ENCODE peak calls at places on chromosome 2, in eight cellular contexts. O is K562; A is aorta; Q is CD8-positive, alpha-beta T cell; X is colonic mucosa; N is adipocyte; T is left lung; U is fibroblast of lung. S is an unnamed sample. For H3K4me1, the result is how much of the 10 kb centered on the place peaks cover.

GRCh38 chr2:12432985-12433640 is 283.6 kb upstream of the TRIB2 start:
- DNase-seq in O (no peak), A (no peak), Q (no peak), X (no peak), N (peak), T (no peak), U (no peak), S (no peak)

GRCh38 chr2:109171444-109172334 is 42.7 kb downstream of the SH3RF3 start:
- DNase-seq in O (no peak), A (peak), Q (no peak), X (peak), N (peak), T (peak), U (peak), S (no peak)

GRCh38 chr2:241675885-241676284 is 10.7 kb downstream of the DTYMK start:
- DNase-seq in O (no peak), A (no peak), Q (no peak), X (no peak), N (no peak), T (no peak), U (no peak), S (no peak)

GRCh38 chr2:237150831-237151230 is 65.1 kb downstream of the COPS8 start:
- DNase-seq in O (no peak), A (no peak), Q (no peak), X (no peak), N (no peak), T (no peak), U (no peak), S (no peak)

GRCh38 chr2:24459224-24459799 is 31.7 kb upstream of the NCOA1 start:
- DNase-seq in O (no peak), A (no peak), Q (no peak), X (no peak), N (no peak), T (no peak), U (no peak), S (no peak)

GRCh38 chr2:23492941-23493340 is 108.0 kb downstream of the KLHL29 start:
- DNase-seq in O (no peak), A (peak), Q (no peak), X (no peak), N (no peak), T (no peak), U (no peak), S (no peak)

GRCh38 chr2:11140492-11140891 is 14.8 kb upstream of the SLC66A3 start:
- DNase-seq in O (no peak), A (no peak), Q (no peak), X (no peak), N (peak), T (no peak), U (peak), S (no peak)

GRCh38 chr2:218745559-218746469 is 35.2 kb downstream of the TTLL4 start:
- DNase-seq in O (no peak), A (no peak), Q (no peak), X (no peak), N (peak), T (no peak), U (peak), S (no peak)

GRCh38 chr2:189267925-189268579 is 88.5 kb upstream of the COL5A2 start:
- DNase-seq in O (no peak), A (no peak), Q (no peak), X (no peak), N (peak), T (no peak), U (peak), S (no peak)

GRCh38 chr2:55923091-55923977 is at the start of gene EFEMP1:
- DNase-seq in O (no peak), A (peak), Q (no peak), X (peak), N (peak), T (peak), U (peak), S (no peak)

GRCh38 chr2:234873828-234874173 is 78.0 kb upstream of the SH3BP4 start:
- DNase-seq in O (no peak), A (no peak), Q (no peak), X (peak), N (peak), T (no peak), U (peak), S (no peak)

GRCh38 chr2:37342636-37343211 is 1.7 kb upstream of the QPCT start:
- DNase-seq in O (no peak), A (no peak), Q (no peak), X (no peak), N (no peak), T (no peak), U (no peak), S (no peak)

GRCh38 chr2:23526114-23526513 is 141.1 kb downstream of the KLHL29 start:
- DNase-seq in O (no peak), A (no peak), Q (no peak), X (no peak), N (no peak), T (no peak), U (no peak), S (no peak)

GRCh38 chr2:205696541-205697441 is 14.5 kb downstream of the NRP2 start:
- DNase-seq in O (no peak), A (no peak), Q (no peak), X (no peak), N (no peak), T (no peak), U (peak), S (no peak)

GRCh38 chr2:230665263-230665691 is 47.4 kb upstream of the CAB39 start:
- DNase-seq in O (no peak), A (no peak), Q (no peak), X (no peak), N (no peak), T (no peak), U (no peak), S (no peak)
- H3K4me1 ChIP-seq in O (under half), A (under half), Q (half or more), X (under half), N (under half), T (under half), U (under half), S (half or more)

DNA sequence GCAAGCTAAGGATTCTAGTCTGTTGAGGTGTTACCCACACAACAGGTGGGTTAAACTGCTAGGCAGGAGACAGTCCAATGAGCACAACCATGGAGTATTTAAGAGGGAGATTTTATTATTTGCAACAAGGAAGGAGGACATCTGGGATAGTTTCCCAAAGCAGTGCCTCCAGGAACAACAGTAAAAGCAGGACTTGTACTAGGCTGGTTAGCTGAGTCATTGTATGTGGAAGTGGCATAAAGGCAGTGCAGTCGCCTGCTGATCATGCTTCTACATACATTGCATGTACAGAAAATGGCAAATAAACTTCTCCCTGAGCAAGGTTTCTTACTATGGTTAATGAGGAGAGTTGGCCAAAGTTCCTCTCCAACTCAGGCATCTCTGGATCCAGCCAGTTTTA is 46.1 kb upstream of the CYTIP start:
- DNase-seq in O (no peak), A (no peak), Q (no peak), X (peak), N (no peak), T (no peak), U (no peak), S (no peak)
- H3K4me1 ChIP-seq in O (under half), A (under half), Q (under half), X (under half), N (under half), T (under half), U (under half), S (under half)

GRCh38 chr2:26968001-26968400 is 2.4 kb upstream of the MAPRE3 start:
- DNase-seq in O (no peak), A (no peak), Q (no peak), X (peak), N (no peak), T (no peak), U (peak), S (no peak)
- H3K4me1 ChIP-seq in O (under half), A (under half), Q (under half), X (under half), N (under half), T (under half), U (under half), S (under half)

DNA sequence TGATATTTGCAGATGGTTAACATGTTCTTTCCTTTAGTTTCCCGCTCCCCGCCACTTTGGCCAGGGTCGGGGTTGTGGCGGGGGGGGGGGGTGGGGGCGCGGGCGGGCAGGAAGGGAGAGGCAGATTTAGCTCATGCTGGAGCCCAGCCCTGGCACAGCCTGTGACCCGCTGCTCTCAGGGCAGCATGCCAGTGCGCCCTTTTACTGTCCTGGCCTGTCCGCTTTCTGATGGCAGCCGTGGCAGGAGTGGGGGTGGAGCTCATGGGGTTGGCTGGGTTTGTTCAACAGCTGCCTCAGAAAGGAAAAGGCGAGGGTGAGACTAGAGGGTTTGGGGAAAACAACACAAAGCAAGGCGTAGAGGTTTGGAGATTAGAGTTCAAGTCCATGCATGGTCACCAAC is 56.1 kb downstream of the TNP1 start:
- DNase-seq in O (no peak), A (no peak), Q (no peak), X (no peak), N (no peak), T (no peak), U (no peak), S (no peak)
- H3K4me1 ChIP-seq in O (under half), A (under half), Q (under half), X (under half), N (under half), T (under half), U (under half), S (under half)

GRCh38 chr2:181891258-181891965 is at the start of gene ITPRID2:
- DNase-seq in O (peak), A (peak), Q (peak), X (peak), N (peak), T (peak), U (peak), S (peak)
- H3K4me1 ChIP-seq in O (under half), A (under half), Q (under half), X (under half), N (under half), T (under half), U (under half), S (under half)

GRCh38 chr2:10043256-10043905 is at the start of gene KLF11:
- DNase-seq in O (peak), A (peak), Q (peak), X (peak), N (peak), T (peak), U (peak), S (peak)
- H3K4me1 ChIP-seq in O (half or more), A (under half), Q (under half), X (under half), N (under half), T (under half), U (under half), S (under half)

DNA sequence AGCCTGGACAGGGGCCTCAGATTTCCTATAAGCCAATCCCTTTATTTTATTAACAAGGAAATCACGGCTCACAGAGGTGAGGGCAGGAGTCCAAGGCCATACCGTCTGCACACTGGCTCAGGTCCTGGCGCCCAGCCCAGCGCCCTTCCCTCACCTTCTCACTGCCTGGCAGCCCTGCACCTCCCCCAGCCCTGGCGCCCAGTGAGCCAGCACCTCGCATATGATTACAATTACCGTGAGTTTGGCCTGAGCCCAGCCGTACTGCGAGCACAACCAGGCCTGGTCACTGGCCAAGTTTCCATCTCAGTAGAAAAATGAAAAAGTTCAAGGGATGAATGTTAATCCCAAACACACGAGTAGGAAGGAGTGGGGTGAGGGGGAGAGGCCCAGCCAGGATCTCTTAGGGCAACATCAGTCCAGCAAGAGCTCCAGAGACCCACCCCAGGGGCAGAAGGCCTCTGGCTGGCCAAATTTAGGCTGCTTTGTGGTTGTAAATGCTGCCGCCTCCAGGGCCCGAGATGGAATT is 68.4 kb downstream of the MCFD2 start:
- DNase-seq in O (no peak), A (peak), Q (no peak), X (peak), N (peak), T (peak), U (peak), S (no peak)
- H3K4me1 ChIP-seq in O (under half), A (under half), Q (under half), X (under half), N (half or more), T (under half), U (under half), S (under half)

GRCh38 chr2:45789317-45789716 is 137.8 kb downstream of the PRKCE start:
- DNase-seq in O (no peak), A (no peak), Q (no peak), X (no peak), N (no peak), T (no peak), U (no peak), S (no peak)

GRCh38 chr2:45788401-45788800 is 136.9 kb downstream of the PRKCE start:
- DNase-seq in O (no peak), A (no peak), Q (no peak), X (no peak), N (no peak), T (no peak), U (no peak), S (no peak)

GRCh38 chr2:45786030-45786830 is 134.8 kb downstream of the PRKCE start:
- DNase-seq in O (peak), A (no peak), Q (no peak), X (no peak), N (no peak), T (no peak), U (no peak), S (no peak)

GRCh38 chr2:45790157-45790723 is 138.8 kb downstream of the PRKCE start:
- DNase-seq in O (no peak), A (no peak), Q (no peak), X (no peak), N (no peak), T (no peak), U (no peak), S (no peak)

DNA sequence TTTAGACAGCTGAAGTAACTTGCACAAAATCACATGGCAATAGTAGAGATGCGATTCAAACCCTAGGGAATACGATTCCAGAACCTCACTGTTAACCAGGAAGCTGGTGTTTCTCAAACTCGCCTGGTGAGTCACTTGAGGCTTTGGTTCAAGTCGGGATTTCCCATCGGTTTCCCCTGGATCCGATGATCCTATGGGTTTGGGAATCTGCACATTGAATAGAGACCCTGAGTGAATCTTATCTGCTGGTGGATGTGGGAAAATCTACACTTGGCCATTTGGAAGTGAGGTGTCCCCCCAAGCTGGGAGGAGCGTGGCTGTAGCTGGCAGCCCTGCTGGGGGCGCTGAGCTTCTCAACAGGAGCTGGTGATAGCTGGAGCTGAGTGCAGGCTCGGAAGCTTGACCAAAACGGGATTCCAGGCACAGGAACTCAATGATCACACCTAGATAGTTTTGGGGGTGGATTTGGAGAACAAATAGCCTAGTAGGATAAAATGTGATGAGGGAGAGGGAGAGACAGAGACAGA is 135.4 kb downstream of the PRKCE start:
- DNase-seq in O (no peak), A (no peak), Q (no peak), X (no peak), N (no peak), T (no peak), U (no peak), S (no peak)
- H3K4me1 ChIP-seq in O (under half), A (under half), Q (under half), X (under half), N (under half), T (under half), U (under half), S (under half)

DNA sequence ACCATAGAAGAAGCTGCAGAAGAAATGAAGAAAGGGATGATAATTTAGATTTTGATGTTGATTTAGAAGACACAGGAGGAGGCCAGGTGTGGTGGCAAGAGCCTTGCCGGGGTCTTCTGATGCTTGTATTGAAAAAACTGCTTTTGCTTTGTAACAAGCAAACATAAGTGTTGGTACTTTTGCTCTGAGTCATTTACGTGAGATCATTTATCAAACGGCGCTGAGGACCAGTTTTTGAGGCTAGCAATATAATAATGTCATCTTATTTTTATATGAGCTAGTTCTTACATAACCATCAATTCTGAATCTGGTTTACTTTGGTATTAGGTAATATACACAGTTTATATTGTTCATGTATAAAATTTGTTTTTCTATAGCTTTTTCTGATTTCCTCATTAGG is 30.6 kb downstream of the SPTBN1 start:
- DNase-seq in O (no peak), A (no peak), Q (no peak), X (no peak), N (no peak), T (no peak), U (peak), S (no peak)
- H3K4me1 ChIP-seq in O (under half), A (under half), Q (under half), X (under half), N (half or more), T (under half), U (under half), S (under half)